ENCODE peak calls at places on chromosomes 1 and 21, in eight cellular contexts. One of them, this sample, is unnamed.

GRCh38 chr1:168623003-168623828 is 46.8 kb downstream of the XCL1 start:
- DNase-seq in kidney tubule cell: peak; percentile 74
- DNase-seq in neural progenitor cell: no peak
- DNase-seq in GM03348: peak; percentile 78
- DNase-seq in NCI-H2081: no peak
- DNase-seq in T-helper 9 cell: no peak
- DNase-seq in CD4-positive, alpha-beta T cell: no peak
- DNase-seq in NCI-H1105 treated with DMSO at 0.1 percent for 48 hours: no peak
- DNase-seq in this sample: no peak

GRCh38 chr1:218259800-218260199 is 25.3 kb upstream of the RRP15 start:
- DNase-seq in kidney tubule cell: peak; percentile 25
- DNase-seq in neural progenitor cell: peak; percentile 44
- DNase-seq in GM03348: no peak
- DNase-seq in NCI-H2081: peak; percentile 45
- DNase-seq in T-helper 9 cell: no peak
- DNase-seq in CD4-positive, alpha-beta T cell: no peak
- DNase-seq in NCI-H1105 treated with DMSO at 0.1 percent for 48 hours: no peak
- DNase-seq in this sample: no peak

GRCh38 chr21:33029975-33030461 is 4.3 kb downstream of the OLIG2 start:
- DNase-seq in kidney tubule cell: no peak
- DNase-seq in neural progenitor cell: no peak
- DNase-seq in GM03348: no peak
- DNase-seq in NCI-H2081: no peak
- DNase-seq in T-helper 9 cell: no peak
- DNase-seq in CD4-positive, alpha-beta T cell: no peak
- DNase-seq in NCI-H1105 treated with DMSO at 0.1 percent for 48 hours: no peak
- DNase-seq in this sample: no peak

GRCh38 chr1:241591317-241591716 is 48.9 kb downstream of the CHML start:
- DNase-seq in kidney tubule cell: peak; percentile 89
- DNase-seq in neural progenitor cell: no peak
- DNase-seq in GM03348: no peak
- DNase-seq in NCI-H2081: no peak
- DNase-seq in T-helper 9 cell: no peak
- DNase-seq in CD4-positive, alpha-beta T cell: no peak
- DNase-seq in NCI-H1105 treated with DMSO at 0.1 percent for 48 hours: no peak
- DNase-seq in this sample: no peak

GRCh38 chr1:118185083-118185899 is at the start of gene SPAG17:
- DNase-seq in kidney tubule cell: peak; percentile 83
- DNase-seq in neural progenitor cell: peak; percentile 98
- DNase-seq in GM03348: peak; percentile 42
- DNase-seq in NCI-H2081: no peak
- DNase-seq in T-helper 9 cell: no peak
- DNase-seq in CD4-positive, alpha-beta T cell: no peak
- DNase-seq in NCI-H1105 treated with DMSO at 0.1 percent for 48 hours: peak; percentile 58
- DNase-seq in this sample: no peak

GRCh38 chr21:39721885-39722284 is 23.1 kb upstream of the IGSF5 start:
- DNase-seq in kidney tubule cell: no peak
- DNase-seq in neural progenitor cell: no peak
- DNase-seq in GM03348: no peak
- DNase-seq in NCI-H2081: no peak
- DNase-seq in T-helper 9 cell: no peak
- DNase-seq in CD4-positive, alpha-beta T cell: no peak
- DNase-seq in NCI-H1105 treated with DMSO at 0.1 percent for 48 hours: no peak
- DNase-seq in this sample: no peak

GRCh38 chr1:174963547-174964125 is 36.1 kb upstream of the CACYBP start:
- DNase-seq in kidney tubule cell: no peak
- DNase-seq in neural progenitor cell: no peak
- DNase-seq in GM03348: no peak
- DNase-seq in NCI-H2081: no peak
- DNase-seq in T-helper 9 cell: no peak
- DNase-seq in CD4-positive, alpha-beta T cell: no peak
- DNase-seq in NCI-H1105 treated with DMSO at 0.1 percent for 48 hours: peak; percentile 47
- DNase-seq in this sample: no peak

GRCh38 chr1:223731076-223731770 is 18.9 kb downstream of the CAPN2 start:
- DNase-seq in kidney tubule cell: peak; percentile 83
- DNase-seq in neural progenitor cell: no peak
- DNase-seq in GM03348: peak; percentile 72
- DNase-seq in NCI-H2081: no peak
- DNase-seq in T-helper 9 cell: no peak
- DNase-seq in CD4-positive, alpha-beta T cell: no peak
- DNase-seq in NCI-H1105 treated with DMSO at 0.1 percent for 48 hours: no peak
- DNase-seq in this sample: peak; percentile 84

GRCh38 chr1:41901551-41901950 is 17.2 kb downstream of the HIVEP3 start:
- DNase-seq in kidney tubule cell: no peak
- DNase-seq in neural progenitor cell: no peak
- DNase-seq in GM03348: no peak
- DNase-seq in NCI-H2081: no peak
- DNase-seq in T-helper 9 cell: no peak
- DNase-seq in CD4-positive, alpha-beta T cell: no peak
- DNase-seq in NCI-H1105 treated with DMSO at 0.1 percent for 48 hours: no peak
- DNase-seq in this sample: no peak

GRCh38 chr1:202249846-202250245 is 56.2 kb downstream of the LGR6 start:
- DNase-seq in kidney tubule cell: no peak
- DNase-seq in neural progenitor cell: no peak
- DNase-seq in GM03348: peak; percentile 76
- DNase-seq in NCI-H2081: no peak
- DNase-seq in T-helper 9 cell: no peak
- DNase-seq in CD4-positive, alpha-beta T cell: no peak
- DNase-seq in NCI-H1105 treated with DMSO at 0.1 percent for 48 hours: no peak
- DNase-seq in this sample: peak; percentile 55

GRCh38 chr1:244319283-244320132 is 132.2 kb downstream of the ADSS2 start:
- DNase-seq in kidney tubule cell: peak; percentile 66
- DNase-seq in neural progenitor cell: no peak
- DNase-seq in GM03348: peak; percentile 86
- DNase-seq in NCI-H2081: no peak
- DNase-seq in T-helper 9 cell: peak; percentile 16
- DNase-seq in CD4-positive, alpha-beta T cell: no peak
- DNase-seq in NCI-H1105 treated with DMSO at 0.1 percent for 48 hours: no peak
- DNase-seq in this sample: no peak

GRCh38 chr1:26694185-26694572 is 1.6 kb upstream of the ARID1A start:
- DNase-seq in kidney tubule cell: no peak
- DNase-seq in neural progenitor cell: peak; percentile 60
- DNase-seq in GM03348: no peak
- DNase-seq in NCI-H2081: no peak
- DNase-seq in T-helper 9 cell: no peak
- DNase-seq in CD4-positive, alpha-beta T cell: no peak
- DNase-seq in NCI-H1105 treated with DMSO at 0.1 percent for 48 hours: no peak
- DNase-seq in this sample: no peak

GRCh38 chr1:68016364-68016763 is 34.1 kb downstream of the DIRAS3 start:
- DNase-seq in kidney tubule cell: no peak
- DNase-seq in neural progenitor cell: peak; percentile 31
- DNase-seq in GM03348: peak; percentile 29
- DNase-seq in NCI-H2081: no peak
- DNase-seq in T-helper 9 cell: no peak
- DNase-seq in CD4-positive, alpha-beta T cell: no peak
- DNase-seq in NCI-H1105 treated with DMSO at 0.1 percent for 48 hours: no peak
- DNase-seq in this sample: no peak

GRCh38 chr1:197029749-197030148 is 37.3 kb downstream of the F13B start:
- DNase-seq in kidney tubule cell: no peak
- DNase-seq in neural progenitor cell: no peak
- DNase-seq in GM03348: peak; percentile 37
- DNase-seq in NCI-H2081: no peak
- DNase-seq in T-helper 9 cell: no peak
- DNase-seq in CD4-positive, alpha-beta T cell: no peak
- DNase-seq in NCI-H1105 treated with DMSO at 0.1 percent for 48 hours: no peak
- DNase-seq in this sample: no peak

GRCh38 chr21:14259669-14260458 is 43.9 kb downstream of the RBM11 start:
- DNase-seq in kidney tubule cell: peak; percentile 48
- DNase-seq in neural progenitor cell: peak; percentile 69
- DNase-seq in GM03348: peak; percentile 60
- DNase-seq in NCI-H2081: no peak
- DNase-seq in T-helper 9 cell: no peak
- DNase-seq in CD4-positive, alpha-beta T cell: no peak
- DNase-seq in NCI-H1105 treated with DMSO at 0.1 percent for 48 hours: peak; percentile 78
- DNase-seq in this sample: no peak

GRCh38 chr1:30145723-30146263 is 577.6 kb downstream of the MATN1 start:
- DNase-seq in kidney tubule cell: no peak
- DNase-seq in neural progenitor cell: no peak
- DNase-seq in GM03348: no peak
- DNase-seq in NCI-H2081: no peak
- DNase-seq in T-helper 9 cell: no peak
- DNase-seq in CD4-positive, alpha-beta T cell: no peak
- DNase-seq in NCI-H1105 treated with DMSO at 0.1 percent for 48 hours: no peak
- DNase-seq in this sample: no peak

GRCh38 chr1:233677690-233678354 is 63.9 kb downstream of the KCNK1 start:
- DNase-seq in kidney tubule cell: no peak
- DNase-seq in neural progenitor cell: no peak
- DNase-seq in GM03348: no peak
- DNase-seq in NCI-H2081: no peak
- DNase-seq in T-helper 9 cell: no peak
- DNase-seq in CD4-positive, alpha-beta T cell: no peak
- DNase-seq in NCI-H1105 treated with DMSO at 0.1 percent for 48 hours: no peak
- DNase-seq in this sample: no peak

GRCh38 chr1:109197163-109198042 is 16.3 kb upstream of the SARS1 start:
- DNase-seq in kidney tubule cell: peak; percentile 100
- DNase-seq in neural progenitor cell: no peak
- DNase-seq in GM03348: peak; percentile 91
- DNase-seq in NCI-H2081: no peak
- DNase-seq in T-helper 9 cell: no peak
- DNase-seq in CD4-positive, alpha-beta T cell: no peak
- DNase-seq in NCI-H1105 treated with DMSO at 0.1 percent for 48 hours: no peak
- DNase-seq in this sample: peak; percentile 84

GRCh38 chr1:197614916-197615692 is 160.2 kb downstream of the DENND1B start:
- DNase-seq in kidney tubule cell: peak; percentile 53
- DNase-seq in neural progenitor cell: peak; percentile 61
- DNase-seq in GM03348: peak; percentile 13
- DNase-seq in NCI-H2081: peak; percentile 55
- DNase-seq in T-helper 9 cell: no peak
- DNase-seq in CD4-positive, alpha-beta T cell: peak; percentile 3
- DNase-seq in NCI-H1105 treated with DMSO at 0.1 percent for 48 hours: peak; percentile 45
- DNase-seq in this sample: no peak

GRCh38 chr1:86339014-86339413 is 57.1 kb downstream of the ODF2L start:
- DNase-seq in kidney tubule cell: no peak
- DNase-seq in neural progenitor cell: no peak
- DNase-seq in GM03348: no peak
- DNase-seq in NCI-H2081: no peak
- DNase-seq in T-helper 9 cell: no peak
- DNase-seq in CD4-positive, alpha-beta T cell: no peak
- DNase-seq in NCI-H1105 treated with DMSO at 0.1 percent for 48 hours: no peak
- DNase-seq in this sample: no peak

GRCh38 chr1:40662151-40662550 is 3.3 kb downstream of the RIMS3 start:
- DNase-seq in kidney tubule cell: peak; percentile 13
- DNase-seq in neural progenitor cell: no peak
- DNase-seq in GM03348: no peak
- DNase-seq in NCI-H2081: no peak
- DNase-seq in T-helper 9 cell: no peak
- DNase-seq in CD4-positive, alpha-beta T cell: no peak
- DNase-seq in NCI-H1105 treated with DMSO at 0.1 percent for 48 hours: no peak
- DNase-seq in this sample: no peak

GRCh38 chr1:182617075-182617429 is 12.9 kb upstream of the RGS16 start:
- DNase-seq in kidney tubule cell: no peak
- DNase-seq in neural progenitor cell: no peak
- DNase-seq in GM03348: no peak
- DNase-seq in NCI-H2081: no peak
- DNase-seq in T-helper 9 cell: no peak
- DNase-seq in CD4-positive, alpha-beta T cell: no peak
- DNase-seq in NCI-H1105 treated with DMSO at 0.1 percent for 48 hours: peak; percentile 37
- DNase-seq in this sample: no peak

GRCh38 chr1:59422921-59423575 is 126.2 kb downstream of the FGGY start:
- DNase-seq in kidney tubule cell: no peak
- DNase-seq in neural progenitor cell: no peak
- DNase-seq in GM03348: peak; percentile 37
- DNase-seq in NCI-H2081: no peak
- DNase-seq in T-helper 9 cell: no peak
- DNase-seq in CD4-positive, alpha-beta T cell: no peak
- DNase-seq in NCI-H1105 treated with DMSO at 0.1 percent for 48 hours: no peak
- DNase-seq in this sample: no peak

GRCh38 chr21:34692458-34693020 is 23.7 kb downstream of the CLIC6 start:
- DNase-seq in kidney tubule cell: no peak
- DNase-seq in neural progenitor cell: no peak
- DNase-seq in GM03348: no peak
- DNase-seq in NCI-H2081: no peak
- DNase-seq in T-helper 9 cell: no peak
- DNase-seq in CD4-positive, alpha-beta T cell: no peak
- DNase-seq in NCI-H1105 treated with DMSO at 0.1 percent for 48 hours: no peak
- DNase-seq in this sample: no peak

GRCh38 chr1:15051898-15052528 is 101.5 kb upstream of the TMEM51 start:
- DNase-seq in kidney tubule cell: peak; percentile 32
- DNase-seq in neural progenitor cell: no peak
- DNase-seq in GM03348: no peak
- DNase-seq in NCI-H2081: no peak
- DNase-seq in T-helper 9 cell: no peak
- DNase-seq in CD4-positive, alpha-beta T cell: no peak
- DNase-seq in NCI-H1105 treated with DMSO at 0.1 percent for 48 hours: no peak
- DNase-seq in this sample: no peak

GRCh38 chr1:183027031-183027430 is 3.8 kb downstream of the LAMC1 start:
- DNase-seq in kidney tubule cell: peak; percentile 35
- DNase-seq in neural progenitor cell: no peak
- DNase-seq in GM03348: no peak
- DNase-seq in NCI-H2081: no peak
- DNase-seq in T-helper 9 cell: no peak
- DNase-seq in CD4-positive, alpha-beta T cell: no peak
- DNase-seq in NCI-H1105 treated with DMSO at 0.1 percent for 48 hours: no peak
- DNase-seq in this sample: no peak

GRCh38 chr1:186139706-186140105 is 235.3 kb downstream of the TPR start:
- DNase-seq in kidney tubule cell: no peak
- DNase-seq in neural progenitor cell: no peak
- DNase-seq in GM03348: peak; percentile 73
- DNase-seq in NCI-H2081: no peak
- DNase-seq in T-helper 9 cell: no peak
- DNase-seq in CD4-positive, alpha-beta T cell: no peak
- DNase-seq in NCI-H1105 treated with DMSO at 0.1 percent for 48 hours: no peak
- DNase-seq in this sample: no peak

GRCh38 chr1:89451011-89451410 is 73.6 kb upstream of the LRRC8B start:
- DNase-seq in kidney tubule cell: peak; percentile 83
- DNase-seq in neural progenitor cell: no peak
- DNase-seq in GM03348: peak; percentile 11
- DNase-seq in NCI-H2081: no peak
- DNase-seq in T-helper 9 cell: no peak
- DNase-seq in CD4-positive, alpha-beta T cell: no peak
- DNase-seq in NCI-H1105 treated with DMSO at 0.1 percent for 48 hours: no peak
- DNase-seq in this sample: no peak

GRCh38 chr1:80217377-80217986 is 1211.0 kb upstream of the ADGRL4 start:
- DNase-seq in kidney tubule cell: peak; percentile 72
- DNase-seq in neural progenitor cell: peak; percentile 55
- DNase-seq in GM03348: peak; percentile 54
- DNase-seq in NCI-H2081: peak; percentile 12
- DNase-seq in T-helper 9 cell: no peak
- DNase-seq in CD4-positive, alpha-beta T cell: no peak
- DNase-seq in NCI-H1105 treated with DMSO at 0.1 percent for 48 hours: peak; percentile 51
- DNase-seq in this sample: no peak

GRCh38 chr1:205430631-205431305 is 8.9 kb upstream of the LEMD1 start:
- DNase-seq in kidney tubule cell: peak; percentile 41
- DNase-seq in neural progenitor cell: peak; percentile 76
- DNase-seq in GM03348: peak; percentile 90
- DNase-seq in NCI-H2081: no peak
- DNase-seq in T-helper 9 cell: peak; percentile 28
- DNase-seq in CD4-positive, alpha-beta T cell: peak; percentile 44
- DNase-seq in NCI-H1105 treated with DMSO at 0.1 percent for 48 hours: peak; percentile 23
- DNase-seq in this sample: no peak

GRCh38 chr1:198837276-198838021 is 198.6 kb downstream of the PTPRC start:
- DNase-seq in kidney tubule cell: no peak
- DNase-seq in neural progenitor cell: no peak
- DNase-seq in GM03348: no peak
- DNase-seq in NCI-H2081: no peak
- DNase-seq in T-helper 9 cell: no peak
- DNase-seq in CD4-positive, alpha-beta T cell: no peak
- DNase-seq in NCI-H1105 treated with DMSO at 0.1 percent for 48 hours: peak; percentile 9
- DNase-seq in this sample: no peak

GRCh38 chr1:28104866-28105467 is 16.6 kb upstream of the EYA3 start:
- DNase-seq in kidney tubule cell: peak; percentile 89
- DNase-seq in neural progenitor cell: peak; percentile 71
- DNase-seq in GM03348: peak; percentile 79
- DNase-seq in NCI-H2081: no peak
- DNase-seq in T-helper 9 cell: no peak
- DNase-seq in CD4-positive, alpha-beta T cell: no peak
- DNase-seq in NCI-H1105 treated with DMSO at 0.1 percent for 48 hours: no peak
- DNase-seq in this sample: no peak

GRCh38 chr1:155051777-155052398 is 772 bp downstream of the ADAM15 start:
- DNase-seq in kidney tubule cell: peak; percentile 61
- DNase-seq in neural progenitor cell: peak; percentile 54
- DNase-seq in GM03348: peak; percentile 77
- DNase-seq in NCI-H2081: peak; percentile 43
- DNase-seq in T-helper 9 cell: peak; percentile 36
- DNase-seq in CD4-positive, alpha-beta T cell: no peak
- DNase-seq in NCI-H1105 treated with DMSO at 0.1 percent for 48 hours: peak; percentile 30
- DNase-seq in this sample: no peak

This sample was measured in coronary artery.